ENCODE peak calls at places on chromosomes 5 and 9, in seven cellular contexts. O is dorsolateral prefrontal cortex; X is CD8-positive, alpha-beta memory T cell; J is fibroblast of lung; P is mammary epithelial cell; S is CD8-positive, alpha-beta T cell; K is cardiac muscle cell. A is an unnamed sample.

GRCh38 chr9:126423709-126424185 is 97.1 kb downstream of the MVB12B start:
- DNase-seq in S (no peak), K (no peak), P (no peak), J (no peak), X (no peak), O (no peak), A (no peak)

GRCh38 chr9:103899836-103900235 is 194.3 kb upstream of the SMC2 start:
- DNase-seq in X (no peak), S (no peak), O (no peak), P (no peak), K (no peak), J (no peak), A (no peak)

GRCh38 chr9:114894801-114895433 is 35.5 kb downstream of the TNFSF8 start:
- DNase-seq in S (no peak), O (no peak), P (peak), K (peak), X (no peak), J (peak), A (no peak)

GRCh38 chr9:27784999-27785713 is 211.9 kb upstream of the C9orf72 start:
- DNase-seq in S (no peak), O (no peak), K (peak), J (peak), P (peak), X (no peak), A (no peak)

GRCh38 chr5:151150484-151151262 is 6.9 kb downstream of the ANXA6 start:
- DNase-seq in K (peak), S (peak), P (no peak), J (peak), X (peak), O (peak), A (peak)

GRCh38 chr5:179805529-179806249 is 977 bp downstream of the MGAT4B start:
- DNase-seq in J (peak), K (peak), O (no peak), P (peak), S (no peak), X (no peak), A (no peak)

GRCh38 chr5:124554746-124555145 is 191.7 kb downstream of the ZNF608 start:
- DNase-seq in J (peak), X (no peak), K (no peak), S (no peak), O (no peak), P (no peak), A (no peak)

GRCh38 chr9:35760651-35761050 is 6.6 kb upstream of the MSMP start:
- DNase-seq in X (no peak), P (peak), J (peak), S (no peak), O (no peak), K (peak), A (no peak)

GRCh38 chr5:61313960-61314681 is 17.9 kb upstream of the ZSWIM6 start:
- DNase-seq in P (peak), S (no peak), X (no peak), J (peak), O (no peak), K (peak), A (no peak)

GRCh38 chr5:107809201-107810034 is 138.7 kb upstream of the EFNA5 start:
- DNase-seq in X (no peak), O (no peak), P (no peak), K (no peak), J (peak), S (no peak), A (no peak)

GRCh38 chr5:179120951-179121666 is 60.9 kb downstream of the ZNF354C start:
- DNase-seq in K (no peak), S (no peak), J (no peak), O (no peak), X (no peak), P (no peak), A (peak)

GRCh38 chr9:117926031-117926655 is 221.9 kb downstream of the TLR4 start:
- DNase-seq in X (no peak), P (no peak), K (no peak), J (peak), O (no peak), S (no peak), A (no peak)

GRCh38 chr5:53779541-53779981 is 219.1 kb downstream of the NDUFS4 start:
- DNase-seq in S (no peak), J (peak), X (no peak), K (peak), O (no peak), P (peak), A (no peak)

GRCh38 chr5:35229076-35230042 is 928 bp downstream of the PRLR start:
- DNase-seq in X (no peak), P (peak), O (no peak), S (no peak), K (no peak), J (no peak), A (peak)

GRCh38 chr5:152142845-152143469 is 218.3 kb upstream of the GLRA1 start:
- DNase-seq in J (peak), P (peak), O (peak), K (peak), X (peak), S (peak), A (peak)

GRCh38 chr9:110997847-110998246 is 40.4 kb downstream of the LPAR1 start:
- DNase-seq in K (no peak), X (no peak), J (peak), S (no peak), P (peak), O (no peak), A (no peak)

GRCh38 chr5:132557425-132557805 is 638 bp downstream of the RAD50 start:
- DNase-seq in J (peak), P (peak), O (no peak), X (peak), K (peak), S (no peak), A (peak)

GRCh38 chr9:89564257-89564878 is 40.4 kb upstream of the GADD45G start:
- DNase-seq in S (no peak), K (peak), X (no peak), J (no peak), P (no peak), O (no peak), A (no peak)

GRCh38 chr9:126569036-126569435 is 44.7 kb upstream of the LMX1B start:
- DNase-seq in O (no peak), S (no peak), X (no peak), J (peak), P (peak), K (peak), A (no peak)

GRCh38 chr9:103804077-103804735 is 289.9 kb upstream of the SMC2 start:
- DNase-seq in S (no peak), X (no peak), O (no peak), K (peak), J (peak), P (peak), A (no peak)

GRCh38 chr9:2241461-2241874 is 226.3 kb downstream of the SMARCA2 start:
- DNase-seq in O (peak), S (no peak), K (peak), P (no peak), J (peak), X (no peak), A (no peak)

GRCh38 chr9:78026947-78027346 is 4.7 kb downstream of the GNAQ start:
- DNase-seq in J (peak), P (no peak), X (no peak), O (no peak), K (peak), S (no peak), A (no peak)

GRCh38 chr9:35756743-35757526 is 2.9 kb upstream of the MSMP start:
- DNase-seq in S (peak), O (peak), K (peak), P (peak), X (peak), J (peak), A (peak)

GRCh38 chr9:78074385-78075291 is 43.0 kb upstream of the GNAQ start:
- DNase-seq in X (no peak), J (peak), O (no peak), P (no peak), K (no peak), S (no peak), A (no peak)

GRCh38 chr5:143898914-143899591 is 87.1 kb downstream of the HMHB1 start:
- DNase-seq in K (no peak), X (no peak), P (no peak), S (no peak), O (no peak), J (no peak), A (no peak)

GRCh38 chr5:37214550-37214949 is 34.6 kb downstream of the CPLANE1 start:
- DNase-seq in O (no peak), P (no peak), J (no peak), K (no peak), X (no peak), S (no peak), A (no peak)

GRCh38 chr9:132547436-132547835 is 35.0 kb upstream of the BARHL1 start:
- DNase-seq in X (no peak), O (no peak), K (no peak), J (no peak), P (no peak), S (no peak), A (no peak)

GRCh38 chr5:53943938-53944337 is 366.4 kb downstream of the ARL15 start:
- DNase-seq in S (no peak), K (peak), P (no peak), J (no peak), X (no peak), O (no peak), A (no peak)

GRCh38 chr5:55575815-55576583 is 41.2 kb upstream of the PLPP1 start:
- DNase-seq in J (peak), X (no peak), P (peak), K (peak), S (no peak), O (no peak), A (no peak)

GRCh38 chr9:129490583-129491485 is 130.1 kb downstream of the C9orf50 start:
- DNase-seq in O (no peak), K (no peak), J (no peak), S (no peak), X (no peak), P (no peak), A (no peak)
- H3K4me3 ChIP-seq in O (peak), K (no peak), J (peak), S (no peak), X (peak), P (no peak), A (peak)

GRCh38 chr9:76230961-76231360 is 163.3 kb downstream of the RFK start:
- DNase-seq in P (peak), J (no peak), X (no peak), O (no peak), K (no peak), S (no peak), A (no peak)
- H3K27ac ChIP-seq in P (no peak), J (no peak), X (no peak), O (no peak), K (no peak), S (no peak), A (no peak)

GRCh38 chr9:129904734-129905133 is 69.5 kb downstream of the USP20 start:
- DNase-seq in J (no peak), O (no peak), K (no peak), S (no peak), X (no peak), P (no peak), A (no peak)
- H3K4me3 ChIP-seq in J (no peak), O (no peak), K (no peak), S (no peak), X (no peak), P (no peak), A (no peak)

GRCh38 chr9:70045452-70045851 is 1.8 kb downstream of the MAMDC2 start:
- DNase-seq in P (no peak), X (no peak), K (no peak), O (no peak), J (no peak), S (no peak), A (no peak)

GRCh38 chr9:70043285-70043684 is 363 bp upstream of the MAMDC2 start:
- DNase-seq in X (no peak), P (no peak), S (no peak), K (no peak), J (peak), O (no peak), A (no peak)

GRCh38 chr9:70046274-70047070 is 2.8 kb downstream of the MAMDC2 start:
- DNase-seq in O (no peak), X (no peak), J (no peak), K (no peak), S (no peak), P (peak), A (no peak)

GRCh38 chr9:70043689-70044449 is at the start of gene MAMDC2:
- DNase-seq in O (peak), P (peak), J (peak), K (peak), S (no peak), X (no peak), A (peak)

DNA sequence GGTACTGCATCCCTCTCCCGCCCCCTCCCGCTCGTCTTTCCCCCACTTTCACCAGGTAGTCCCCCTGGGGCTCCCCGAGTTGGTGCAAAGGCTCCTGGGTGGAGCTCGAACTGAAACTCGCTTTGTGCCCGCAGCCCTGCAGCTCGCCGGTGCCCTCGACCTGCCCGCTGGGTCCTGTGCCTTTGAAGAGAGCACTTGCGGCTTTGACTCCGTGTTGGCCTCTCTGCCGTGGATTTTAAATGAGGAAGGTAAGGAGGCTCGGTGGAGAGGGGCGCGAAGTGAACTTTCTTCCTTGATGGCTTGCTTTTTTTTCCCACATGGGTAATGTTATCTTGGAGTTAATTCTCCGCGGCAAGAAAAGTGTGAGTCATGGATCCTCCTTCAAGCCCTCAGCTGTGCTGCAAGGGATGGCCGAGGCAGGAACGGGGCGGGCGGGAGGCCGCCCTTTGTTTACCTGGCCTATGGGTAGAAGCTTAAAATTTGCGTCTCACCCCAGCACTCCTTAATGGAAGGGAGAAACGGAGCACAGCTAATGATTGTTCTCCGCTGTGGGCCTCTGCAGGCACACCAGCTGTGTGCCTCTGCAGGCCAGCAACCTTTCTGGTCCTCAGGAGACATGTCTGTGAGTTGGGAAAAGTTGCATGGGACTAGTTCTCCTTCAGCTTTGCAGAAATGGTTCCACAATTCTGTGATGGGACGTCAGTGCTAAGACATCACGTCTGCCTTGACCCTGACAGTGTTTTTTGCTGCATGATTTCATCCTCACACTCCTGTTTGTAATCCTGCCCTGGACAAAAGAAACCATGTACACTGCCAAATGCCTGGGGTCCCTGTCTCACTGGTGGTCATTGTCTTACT is 1.0 kb downstream of the MAMDC2 start:
- DNase-seq in S (no peak), K (peak), P (peak), O (no peak), J (peak), X (no peak), A (peak)
- H3K27ac ChIP-seq in S (no peak), K (no peak), P (peak), O (peak), J (no peak), X (no peak), A (peak)

DNA sequence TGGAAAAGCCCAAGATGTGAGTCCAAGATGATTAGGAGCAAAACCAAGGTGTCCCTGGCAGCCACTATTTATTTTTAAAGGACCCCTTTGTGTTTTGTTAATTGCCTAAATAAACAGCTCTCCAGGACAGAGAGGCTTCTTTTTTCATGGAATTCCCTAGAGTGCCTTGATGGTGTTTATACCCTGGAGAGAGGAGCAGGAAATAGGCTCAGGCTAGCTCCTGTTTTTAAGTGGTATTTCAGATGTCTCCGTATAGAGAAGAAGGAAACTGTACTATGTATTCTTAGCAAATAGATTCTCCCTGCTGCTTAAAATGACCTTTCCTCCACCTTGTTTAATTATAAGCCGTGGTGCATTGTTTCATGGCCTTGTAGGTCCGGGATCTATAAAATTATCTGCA is 292.4 kb downstream of the CD180 start:
- DNase-seq in O (no peak), J (no peak), X (no peak), K (no peak), P (no peak), S (no peak), A (no peak)
- H3K4me3 ChIP-seq in O (no peak), J (no peak), X (no peak), K (no peak), P (no peak), S (no peak), A (no peak)

GRCh38 chr5:97133106-97133505 is 9.3 kb downstream of the LIX1 start:
- DNase-seq in S (no peak), P (no peak), X (no peak), J (peak), O (no peak), K (peak), A (no peak)

GRCh38 chr5:97124335-97124734 is 18.1 kb downstream of the LIX1 start:
- DNase-seq in J (peak), X (no peak), O (no peak), K (no peak), S (no peak), P (peak), A (no peak)

GRCh38 chr5:97131139-97131710 is 11.2 kb downstream of the LIX1 start:
- DNase-seq in S (no peak), J (peak), O (no peak), X (no peak), P (peak), K (peak), A (no peak)

GRCh38 chr5:97125125-97125683 is 17.2 kb downstream of the LIX1 start:
- DNase-seq in P (no peak), X (no peak), K (no peak), O (no peak), J (no peak), S (no peak), A (no peak)

GRCh38 chr5:97127727-97128126 is 14.7 kb downstream of the LIX1 start:
- DNase-seq in S (no peak), X (no peak), K (no peak), O (no peak), P (no peak), J (peak), A (no peak)
- H3K27ac ChIP-seq in S (no peak), X (no peak), K (peak), O (peak), P (no peak), J (no peak), A (no peak)